ENCODE peak calls at places on chromosomes 6 and 20, in four cellular contexts. One of them, this sample, is unnamed.

GRCh38 chr6:124260337-124260736 is 456.7 kb downstream of the NKAIN2 start:
- DNase-seq in activated naive CD8-positive, alpha-beta T cell treated with anti-CD3 and anti-CD28 coated beads, Interleukin-2, amount 50 U/mL, for 24 hours: no peak
- DNase-seq in activated T-cell treated with anti-CD3 and anti-CD28 coated beads, Interleukin-2, amount 50 U/mL, for 72 hours: no peak
- DNase-seq in cardiac muscle cell: no peak
- DNase-seq in this sample: no peak

GRCh38 chr6:113813207-113813606 is 43.9 kb upstream of the MARCKS start:
- DNase-seq in activated naive CD8-positive, alpha-beta T cell treated with anti-CD3 and anti-CD28 coated beads, Interleukin-2, amount 50 U/mL, for 24 hours: no peak
- DNase-seq in activated T-cell treated with anti-CD3 and anti-CD28 coated beads, Interleukin-2, amount 50 U/mL, for 72 hours: no peak
- DNase-seq in cardiac muscle cell: peak; percentile 78
- DNase-seq in this sample: no peak

GRCh38 chr20:48002517-48002970 is 217.3 kb upstream of the SULF2 start:
- DNase-seq in activated naive CD8-positive, alpha-beta T cell treated with anti-CD3 and anti-CD28 coated beads, Interleukin-2, amount 50 U/mL, for 24 hours: no peak
- DNase-seq in activated T-cell treated with anti-CD3 and anti-CD28 coated beads, Interleukin-2, amount 50 U/mL, for 72 hours: no peak
- DNase-seq in cardiac muscle cell: peak; percentile 88
- DNase-seq in this sample: no peak

GRCh38 chr20:51500936-51501335 is 41.6 kb downstream of the NFATC2 start:
- DNase-seq in activated naive CD8-positive, alpha-beta T cell treated with anti-CD3 and anti-CD28 coated beads, Interleukin-2, amount 50 U/mL, for 24 hours: no peak
- DNase-seq in activated T-cell treated with anti-CD3 and anti-CD28 coated beads, Interleukin-2, amount 50 U/mL, for 72 hours: peak; percentile 33
- DNase-seq in cardiac muscle cell: no peak
- DNase-seq in this sample: no peak

GRCh38 chr20:58546312-58546711 is 31.1 kb upstream of the APCDD1L start:
- DNase-seq in activated naive CD8-positive, alpha-beta T cell treated with anti-CD3 and anti-CD28 coated beads, Interleukin-2, amount 50 U/mL, for 24 hours: no peak
- DNase-seq in activated T-cell treated with anti-CD3 and anti-CD28 coated beads, Interleukin-2, amount 50 U/mL, for 72 hours: no peak
- DNase-seq in cardiac muscle cell: no peak
- DNase-seq in this sample: no peak

GRCh38 chr6:111625511-111626331 is 20.0 kb upstream of the TRAF3IP2 start:
- DNase-seq in activated naive CD8-positive, alpha-beta T cell treated with anti-CD3 and anti-CD28 coated beads, Interleukin-2, amount 50 U/mL, for 24 hours: no peak
- DNase-seq in activated T-cell treated with anti-CD3 and anti-CD28 coated beads, Interleukin-2, amount 50 U/mL, for 72 hours: peak; percentile 11
- DNase-seq in cardiac muscle cell: peak; percentile 60
- DNase-seq in this sample: peak; percentile 5

GRCh38 chr6:124978451-124979293 is 16.4 kb downstream of the RNF217 start:
- DNase-seq in activated naive CD8-positive, alpha-beta T cell treated with anti-CD3 and anti-CD28 coated beads, Interleukin-2, amount 50 U/mL, for 24 hours: no peak
- DNase-seq in activated T-cell treated with anti-CD3 and anti-CD28 coated beads, Interleukin-2, amount 50 U/mL, for 72 hours: no peak
- DNase-seq in cardiac muscle cell: no peak
- DNase-seq in this sample: no peak

GRCh38 chr6:56279346-56280080 is 32.1 kb upstream of the COL21A1 start:
- DNase-seq in activated naive CD8-positive, alpha-beta T cell treated with anti-CD3 and anti-CD28 coated beads, Interleukin-2, amount 50 U/mL, for 24 hours: no peak
- DNase-seq in activated T-cell treated with anti-CD3 and anti-CD28 coated beads, Interleukin-2, amount 50 U/mL, for 72 hours: no peak
- DNase-seq in cardiac muscle cell: peak; percentile 13
- DNase-seq in this sample: no peak

GRCh38 chr6:6596529-6596928 is 8.0 kb downstream of the LY86 start:
- DNase-seq in activated naive CD8-positive, alpha-beta T cell treated with anti-CD3 and anti-CD28 coated beads, Interleukin-2, amount 50 U/mL, for 24 hours: no peak
- DNase-seq in activated T-cell treated with anti-CD3 and anti-CD28 coated beads, Interleukin-2, amount 50 U/mL, for 72 hours: no peak
- DNase-seq in cardiac muscle cell: no peak
- DNase-seq in this sample: no peak

GRCh38 chr6:37868447-37868825 is 48.9 kb downstream of the ZFAND3 start:
- DNase-seq in activated naive CD8-positive, alpha-beta T cell treated with anti-CD3 and anti-CD28 coated beads, Interleukin-2, amount 50 U/mL, for 24 hours: no peak
- DNase-seq in activated T-cell treated with anti-CD3 and anti-CD28 coated beads, Interleukin-2, amount 50 U/mL, for 72 hours: peak; percentile 20
- DNase-seq in cardiac muscle cell: peak; percentile 76
- DNase-seq in this sample: no peak

GRCh38 chr20:56518999-56519398 is 5.5 kb upstream of the FAM209A start:
- DNase-seq in activated naive CD8-positive, alpha-beta T cell treated with anti-CD3 and anti-CD28 coated beads, Interleukin-2, amount 50 U/mL, for 24 hours: no peak
- DNase-seq in activated T-cell treated with anti-CD3 and anti-CD28 coated beads, Interleukin-2, amount 50 U/mL, for 72 hours: no peak
- DNase-seq in cardiac muscle cell: no peak
- DNase-seq in this sample: no peak

GRCh38 chr6:8536122-8536521 is 100.8 kb upstream of the SLC35B3 start:
- DNase-seq in activated naive CD8-positive, alpha-beta T cell treated with anti-CD3 and anti-CD28 coated beads, Interleukin-2, amount 50 U/mL, for 24 hours: no peak
- DNase-seq in activated T-cell treated with anti-CD3 and anti-CD28 coated beads, Interleukin-2, amount 50 U/mL, for 72 hours: no peak
- DNase-seq in cardiac muscle cell: no peak
- DNase-seq in this sample: no peak

GRCh38 chr6:50713977-50714486 is 706 bp downstream of the TFAP2D start:
- DNase-seq in activated naive CD8-positive, alpha-beta T cell treated with anti-CD3 and anti-CD28 coated beads, Interleukin-2, amount 50 U/mL, for 24 hours: no peak
- DNase-seq in activated T-cell treated with anti-CD3 and anti-CD28 coated beads, Interleukin-2, amount 50 U/mL, for 72 hours: no peak
- DNase-seq in cardiac muscle cell: no peak
- DNase-seq in this sample: no peak

GRCh38 chr6:27687154-27688013 is 214.5 kb upstream of the ZNF184 start:
- DNase-seq in activated naive CD8-positive, alpha-beta T cell treated with anti-CD3 and anti-CD28 coated beads, Interleukin-2, amount 50 U/mL, for 24 hours: peak; percentile 86
- DNase-seq in activated T-cell treated with anti-CD3 and anti-CD28 coated beads, Interleukin-2, amount 50 U/mL, for 72 hours: peak; percentile 87
- DNase-seq in cardiac muscle cell: peak; percentile 72
- DNase-seq in this sample: peak; percentile 74

GRCh38 chr6:1821188-1822183 is 211.8 kb downstream of the FOXC1 start:
- DNase-seq in activated naive CD8-positive, alpha-beta T cell treated with anti-CD3 and anti-CD28 coated beads, Interleukin-2, amount 50 U/mL, for 24 hours: no peak
- DNase-seq in activated T-cell treated with anti-CD3 and anti-CD28 coated beads, Interleukin-2, amount 50 U/mL, for 72 hours: no peak
- DNase-seq in cardiac muscle cell: peak; percentile 42
- DNase-seq in this sample: no peak

GRCh38 chr20:44247676-44248419 is 740 bp downstream of the GDAP1L1 start:
- DNase-seq in activated naive CD8-positive, alpha-beta T cell treated with anti-CD3 and anti-CD28 coated beads, Interleukin-2, amount 50 U/mL, for 24 hours: peak; percentile 52
- DNase-seq in activated T-cell treated with anti-CD3 and anti-CD28 coated beads, Interleukin-2, amount 50 U/mL, for 72 hours: peak; percentile 26
- DNase-seq in cardiac muscle cell: peak; percentile 49
- DNase-seq in this sample: no peak

GRCh38 chr6:6686748-6687601 is 98.5 kb downstream of the LY86 start:
- DNase-seq in activated naive CD8-positive, alpha-beta T cell treated with anti-CD3 and anti-CD28 coated beads, Interleukin-2, amount 50 U/mL, for 24 hours: no peak
- DNase-seq in activated T-cell treated with anti-CD3 and anti-CD28 coated beads, Interleukin-2, amount 50 U/mL, for 72 hours: no peak
- DNase-seq in cardiac muscle cell: peak; percentile 88
- DNase-seq in this sample: peak; percentile 98

GRCh38 chr6:4693158-4693557 is 83.0 kb upstream of the CDYL start:
- DNase-seq in activated naive CD8-positive, alpha-beta T cell treated with anti-CD3 and anti-CD28 coated beads, Interleukin-2, amount 50 U/mL, for 24 hours: no peak
- DNase-seq in activated T-cell treated with anti-CD3 and anti-CD28 coated beads, Interleukin-2, amount 50 U/mL, for 72 hours: no peak
- DNase-seq in cardiac muscle cell: no peak
- DNase-seq in this sample: peak; percentile 70

GRCh38 chr6:18177566-18177965 is 22.3 kb downstream of the KDM1B start:
- DNase-seq in activated naive CD8-positive, alpha-beta T cell treated with anti-CD3 and anti-CD28 coated beads, Interleukin-2, amount 50 U/mL, for 24 hours: no peak
- DNase-seq in activated T-cell treated with anti-CD3 and anti-CD28 coated beads, Interleukin-2, amount 50 U/mL, for 72 hours: no peak
- DNase-seq in cardiac muscle cell: no peak
- DNase-seq in this sample: no peak

GRCh38 chr6:166176106-166176505 is 8.5 kb upstream of the TBXT start:
- DNase-seq in activated naive CD8-positive, alpha-beta T cell treated with anti-CD3 and anti-CD28 coated beads, Interleukin-2, amount 50 U/mL, for 24 hours: no peak
- DNase-seq in activated T-cell treated with anti-CD3 and anti-CD28 coated beads, Interleukin-2, amount 50 U/mL, for 72 hours: no peak
- DNase-seq in cardiac muscle cell: no peak
- DNase-seq in this sample: no peak

GRCh38 chr20:43776691-43777090 is 49.9 kb upstream of the GTSF1L start:
- DNase-seq in activated naive CD8-positive, alpha-beta T cell treated with anti-CD3 and anti-CD28 coated beads, Interleukin-2, amount 50 U/mL, for 24 hours: no peak
- DNase-seq in activated T-cell treated with anti-CD3 and anti-CD28 coated beads, Interleukin-2, amount 50 U/mL, for 72 hours: no peak
- DNase-seq in cardiac muscle cell: no peak
- DNase-seq in this sample: no peak

GRCh38 chr20:11924923-11925322 is 7.2 kb downstream of the BTBD3 start:
- DNase-seq in activated naive CD8-positive, alpha-beta T cell treated with anti-CD3 and anti-CD28 coated beads, Interleukin-2, amount 50 U/mL, for 24 hours: no peak
- DNase-seq in activated T-cell treated with anti-CD3 and anti-CD28 coated beads, Interleukin-2, amount 50 U/mL, for 72 hours: no peak
- DNase-seq in cardiac muscle cell: no peak
- DNase-seq in this sample: no peak

GRCh38 chr6:14968056-14968643 is 277.7 kb upstream of the JARID2 start:
- DNase-seq in activated naive CD8-positive, alpha-beta T cell treated with anti-CD3 and anti-CD28 coated beads, Interleukin-2, amount 50 U/mL, for 24 hours: no peak
- DNase-seq in activated T-cell treated with anti-CD3 and anti-CD28 coated beads, Interleukin-2, amount 50 U/mL, for 72 hours: no peak
- DNase-seq in cardiac muscle cell: no peak
- DNase-seq in this sample: no peak

GRCh38 chr6:87875781-87876180 is 171.9 kb upstream of the SPACA1 start:
- DNase-seq in activated naive CD8-positive, alpha-beta T cell treated with anti-CD3 and anti-CD28 coated beads, Interleukin-2, amount 50 U/mL, for 24 hours: no peak
- DNase-seq in activated T-cell treated with anti-CD3 and anti-CD28 coated beads, Interleukin-2, amount 50 U/mL, for 72 hours: no peak
- DNase-seq in cardiac muscle cell: no peak
- DNase-seq in this sample: no peak

GRCh38 chr6:21305827-21306469 is 287.6 kb upstream of the SOX4 start:
- DNase-seq in activated naive CD8-positive, alpha-beta T cell treated with anti-CD3 and anti-CD28 coated beads, Interleukin-2, amount 50 U/mL, for 24 hours: no peak
- DNase-seq in activated T-cell treated with anti-CD3 and anti-CD28 coated beads, Interleukin-2, amount 50 U/mL, for 72 hours: no peak
- DNase-seq in cardiac muscle cell: peak; percentile 84
- DNase-seq in this sample: no peak

GRCh38 chr6:72305971-72306370 is 315.9 kb upstream of the KCNQ5 start:
- DNase-seq in activated naive CD8-positive, alpha-beta T cell treated with anti-CD3 and anti-CD28 coated beads, Interleukin-2, amount 50 U/mL, for 24 hours: no peak
- DNase-seq in activated T-cell treated with anti-CD3 and anti-CD28 coated beads, Interleukin-2, amount 50 U/mL, for 72 hours: no peak
- DNase-seq in cardiac muscle cell: no peak
- DNase-seq in this sample: no peak

GRCh38 chr20:50320910-50321796 is 130.5 kb downstream of the CEBPB start:
- DNase-seq in activated naive CD8-positive, alpha-beta T cell treated with anti-CD3 and anti-CD28 coated beads, Interleukin-2, amount 50 U/mL, for 24 hours: peak; percentile 56
- DNase-seq in activated T-cell treated with anti-CD3 and anti-CD28 coated beads, Interleukin-2, amount 50 U/mL, for 72 hours: peak; percentile 67
- DNase-seq in cardiac muscle cell: peak; percentile 94
- DNase-seq in this sample: no peak

GRCh38 chr6:93423542-93423941 is 4.2 kb upstream of the EPHA7 start:
- DNase-seq in activated naive CD8-positive, alpha-beta T cell treated with anti-CD3 and anti-CD28 coated beads, Interleukin-2, amount 50 U/mL, for 24 hours: peak; percentile 18
- DNase-seq in activated T-cell treated with anti-CD3 and anti-CD28 coated beads, Interleukin-2, amount 50 U/mL, for 72 hours: peak; percentile 31
- DNase-seq in cardiac muscle cell: peak; percentile 49
- DNase-seq in this sample: peak; percentile 86

GRCh38 chr6:50819527-50819905 is 845 bp downstream of the TFAP2B start:
- DNase-seq in activated naive CD8-positive, alpha-beta T cell treated with anti-CD3 and anti-CD28 coated beads, Interleukin-2, amount 50 U/mL, for 24 hours: no peak
- DNase-seq in activated T-cell treated with anti-CD3 and anti-CD28 coated beads, Interleukin-2, amount 50 U/mL, for 72 hours: no peak
- DNase-seq in cardiac muscle cell: peak; percentile 20
- DNase-seq in this sample: no peak

GRCh38 chr20:59997886-59998285 is 39.7 kb downstream of the CDH26 start:
- DNase-seq in activated naive CD8-positive, alpha-beta T cell treated with anti-CD3 and anti-CD28 coated beads, Interleukin-2, amount 50 U/mL, for 24 hours: no peak
- DNase-seq in activated T-cell treated with anti-CD3 and anti-CD28 coated beads, Interleukin-2, amount 50 U/mL, for 72 hours: no peak
- DNase-seq in cardiac muscle cell: no peak
- DNase-seq in this sample: no peak

GRCh38 chr6:125791151-125791819 is 525 bp downstream of the NCOA7 start:
- DNase-seq in activated naive CD8-positive, alpha-beta T cell treated with anti-CD3 and anti-CD28 coated beads, Interleukin-2, amount 50 U/mL, for 24 hours: peak; percentile 36
- DNase-seq in activated T-cell treated with anti-CD3 and anti-CD28 coated beads, Interleukin-2, amount 50 U/mL, for 72 hours: peak; percentile 47
- DNase-seq in cardiac muscle cell: peak; percentile 58
- DNase-seq in this sample: peak; percentile 41

GRCh38 chr6:73969982-73970960 is 274.3 kb downstream of the CD109 start:
- DNase-seq in activated naive CD8-positive, alpha-beta T cell treated with anti-CD3 and anti-CD28 coated beads, Interleukin-2, amount 50 U/mL, for 24 hours: no peak
- DNase-seq in activated T-cell treated with anti-CD3 and anti-CD28 coated beads, Interleukin-2, amount 50 U/mL, for 72 hours: peak; percentile 8
- DNase-seq in cardiac muscle cell: peak; percentile 79
- DNase-seq in this sample: peak; percentile 34

GRCh38 chr6:79586548-79586947 is 44.6 kb upstream of the SH3BGRL2 start:
- DNase-seq in activated naive CD8-positive, alpha-beta T cell treated with anti-CD3 and anti-CD28 coated beads, Interleukin-2, amount 50 U/mL, for 24 hours: no peak
- DNase-seq in activated T-cell treated with anti-CD3 and anti-CD28 coated beads, Interleukin-2, amount 50 U/mL, for 72 hours: no peak
- DNase-seq in cardiac muscle cell: peak; percentile 58
- DNase-seq in this sample: no peak

GRCh38 chr20:44810391-44811149 is at the start of gene RIMS4:
- DNase-seq in activated naive CD8-positive, alpha-beta T cell treated with anti-CD3 and anti-CD28 coated beads, Interleukin-2, amount 50 U/mL, for 24 hours: peak; percentile 9
- DNase-seq in activated T-cell treated with anti-CD3 and anti-CD28 coated beads, Interleukin-2, amount 50 U/mL, for 72 hours: no peak
- DNase-seq in cardiac muscle cell: peak; percentile 11
- DNase-seq in this sample: peak; percentile 30

GRCh38 chr6:41200296-41200900 is 551 bp downstream of the TREML2 start:
- DNase-seq in activated naive CD8-positive, alpha-beta T cell treated with anti-CD3 and anti-CD28 coated beads, Interleukin-2, amount 50 U/mL, for 24 hours: peak; percentile 58
- DNase-seq in activated T-cell treated with anti-CD3 and anti-CD28 coated beads, Interleukin-2, amount 50 U/mL, for 72 hours: peak; percentile 62
- DNase-seq in cardiac muscle cell: peak; percentile 75
- DNase-seq in this sample: no peak

GRCh38 chr6:52157301-52157930 is 28.8 kb upstream of the IL17A start:
- DNase-seq in activated naive CD8-positive, alpha-beta T cell treated with anti-CD3 and anti-CD28 coated beads, Interleukin-2, amount 50 U/mL, for 24 hours: peak; percentile 38
- DNase-seq in activated T-cell treated with anti-CD3 and anti-CD28 coated beads, Interleukin-2, amount 50 U/mL, for 72 hours: peak; percentile 72
- DNase-seq in cardiac muscle cell: peak; percentile 0
- DNase-seq in this sample: no peak

GRCh38 chr6:139285590-139285989 is 6.2 kb downstream of the TXLNB start:
- DNase-seq in activated naive CD8-positive, alpha-beta T cell treated with anti-CD3 and anti-CD28 coated beads, Interleukin-2, amount 50 U/mL, for 24 hours: no peak
- DNase-seq in activated T-cell treated with anti-CD3 and anti-CD28 coated beads, Interleukin-2, amount 50 U/mL, for 72 hours: peak; percentile 19
- DNase-seq in cardiac muscle cell: no peak
- DNase-seq in this sample: no peak

GRCh38 chr6:152391179-152391880 is 245.8 kb downstream of the SYNE1 start:
- DNase-seq in activated naive CD8-positive, alpha-beta T cell treated with anti-CD3 and anti-CD28 coated beads, Interleukin-2, amount 50 U/mL, for 24 hours: no peak
- DNase-seq in activated T-cell treated with anti-CD3 and anti-CD28 coated beads, Interleukin-2, amount 50 U/mL, for 72 hours: no peak
- DNase-seq in cardiac muscle cell: no peak
- DNase-seq in this sample: no peak

This sample was measured in NCI-H2081.